ENCODE peak calls at places on chromosomes 3 and 15, in eight cellular contexts. Q is stimulated activated CD8-positive, alpha-beta memory T cell treated with anti-CD3 and anti-CD28 coated beads, Interleukin-7, amount 100 ng/mL, for 1 hour; H is HTR-8/SVneo; F is HL-60; P is AML-193; R is AG10803; E is activated CD4-positive, alpha-beta T cell treated with anti-CD3 and anti-CD28 coated beads, Interleukin-2, amount 50 U/mL, for 4 hours; M is left colon. S is an unnamed sample.

GRCh38 chr15:71444032-71444810 is 328.9 kb downstream of the THSD4 start:
- DNase-seq in Q (no peak), M (no peak), H (no peak), F (no peak), P (no peak), R (no peak), E (no peak), S (no peak)

GRCh38 chr15:50182233-50183013 is 427 bp downstream of the SLC27A2 start:
- DNase-seq in R (peak), M (no peak), P (peak), Q (no peak), H (peak), F (peak), E (no peak), S (peak)

GRCh38 chr3:115834068-115834467 is 210.8 kb downstream of the GAP43 start:
- DNase-seq in M (no peak), H (peak), R (peak), E (no peak), F (no peak), P (no peak), Q (no peak), S (no peak)

GRCh38 chr15:69014454-69014853 is at the start of gene NOX5:
- DNase-seq in P (no peak), E (no peak), Q (no peak), F (no peak), H (peak), M (no peak), R (peak), S (no peak)

GRCh38 chr3:71582612-71583568 is 638 bp downstream of the FOXP1 start:
- DNase-seq in E (peak), H (no peak), R (peak), M (peak), P (peak), Q (no peak), F (peak), S (peak)

GRCh38 chr3:19124752-19125151 is 23.6 kb upstream of the KCNH8 start:
- DNase-seq in F (no peak), R (no peak), P (no peak), E (no peak), M (no peak), Q (no peak), H (no peak), S (no peak)

GRCh38 chr3:46867550-46867898 is 4.3 kb upstream of the MYL3 start:
- DNase-seq in Q (no peak), F (no peak), P (no peak), E (no peak), R (peak), M (peak), H (no peak), S (no peak)

GRCh38 chr3:60673123-60673522 is 578.1 kb downstream of the FHIT start:
- DNase-seq in H (no peak), R (no peak), F (no peak), Q (no peak), E (no peak), P (no peak), M (no peak), S (no peak)

GRCh38 chr15:78304487-78305413 is 5.3 kb upstream of the SKIC8 start:
- DNase-seq in P (no peak), F (no peak), R (no peak), Q (no peak), M (no peak), E (no peak), H (no peak), S (no peak)

GRCh38 chr3:159234306-159234705 is 432.5 kb downstream of the MFSD1 start:
- DNase-seq in P (no peak), F (no peak), H (no peak), Q (no peak), M (no peak), E (no peak), R (peak), S (no peak)

GRCh38 chr3:188417329-188417728 is 263.4 kb downstream of the LPP start:
- DNase-seq in Q (no peak), H (no peak), E (no peak), M (no peak), P (no peak), F (no peak), R (no peak), S (no peak)

GRCh38 chr3:115402651-115403050 is 220.7 kb upstream of the GAP43 start:
- DNase-seq in Q (no peak), M (no peak), H (no peak), E (no peak), P (no peak), F (no peak), R (peak), S (no peak)

GRCh38 chr15:101264011-101264410 is 12.2 kb upstream of the CHSY1 start:
- DNase-seq in E (no peak), H (no peak), Q (no peak), M (no peak), R (peak), F (no peak), P (no peak), S (no peak)

GRCh38 chr3:111454551-111454950 is 87.4 kb upstream of the CD96 start:
- DNase-seq in P (no peak), R (no peak), H (no peak), E (no peak), Q (no peak), M (no peak), F (no peak), S (no peak)

S was measured in NCI-H2171.